ENCODE peak calls at places on chromosomes 16 and 17, in ten cellular contexts. C is prostate gland; L is Peyer's patch; S is pancreas; J is CD8-positive, alpha-beta T cell; V is heart left ventricle; X is A549; Y is SK-N-SH; R is SK-N-MC; N is Caco-2. O is an unnamed sample.

GRCh38 chr17:35799942-35800341 is 4.5 kb upstream of the MMP28 start:
- DNase-seq in C (peak; percentile 94), L (no peak), S (no peak), J (no peak), V (peak; percentile 80), X (peak; percentile 46), Y (peak; percentile 82), R (no peak), N (no peak), O (peak; percentile 97)

GRCh38 chr17:44084131-44084538 is 13.6 kb downstream of the G6PC3 start:
- DNase-seq in C (no peak), L (no peak), S (no peak), J (no peak), V (no peak), X (peak; percentile 82), Y (peak; percentile 78), R (no peak), N (peak; percentile 49), O (no peak)

GRCh38 chr17:62857526-62857925 is 49.4 kb upstream of the MARCHF10 start:
- DNase-seq in C (no peak), L (no peak), S (no peak), J (no peak), V (no peak), X (no peak), Y (no peak), R (no peak), N (no peak), O (no peak)

GRCh38 chr17:60134396-60135159 is 15.2 kb upstream of the CA4 start:
- DNase-seq in C (no peak), L (peak; percentile 47), S (peak; percentile 13), J (no peak), V (peak; percentile 36), X (no peak), Y (peak; percentile 69), R (no peak), N (no peak), O (no peak)

GRCh38 chr16:1906052-1906845 is 12.0 kb downstream of the HS3ST6 start:
- DNase-seq in C (no peak), L (peak; percentile 48), S (no peak), J (no peak), V (no peak), X (no peak), Y (peak; percentile 49), R (no peak), N (no peak), O (no peak)

GRCh38 chr17:73650147-73650546 is 5.9 kb upstream of the SDK2 start:
- DNase-seq in C (no peak), L (no peak), S (no peak), J (no peak), V (no peak), X (no peak), Y (peak; percentile 63), R (no peak), N (no peak), O (peak; percentile 31)

GRCh38 chr16:83137326-83137770 is 510.6 kb downstream of the CDH13 start:
- DNase-seq in C (peak; percentile 12), L (no peak), S (no peak), J (no peak), V (no peak), X (no peak), Y (no peak), R (no peak), N (peak; percentile 44), O (peak; percentile 32)

GRCh38 chr17:29565643-29566472 is 979 bp downstream of the ABHD15 start:
- DNase-seq in C (peak; percentile 5), L (peak; percentile 74), S (peak; percentile 79), J (no peak), V (peak; percentile 12), X (peak; percentile 70), Y (peak; percentile 64), R (no peak), N (peak; percentile 72), O (no peak)

GRCh38 chr16:72201387-72201786 is 29.4 kb upstream of the PMFBP1 start:
- DNase-seq in C (peak; percentile 24), L (no peak), S (no peak), J (no peak), V (no peak), X (no peak), Y (no peak), R (no peak), N (no peak), O (no peak)

GRCh38 chr17:34393401-34393800 is 30.4 kb upstream of the CCL1 start:
- DNase-seq in C (no peak), L (no peak), S (no peak), J (no peak), V (no peak), X (no peak), Y (peak; percentile 13), R (no peak), N (no peak), O (no peak)

GRCh38 chr17:39365252-39365651 is 36.2 kb downstream of the FBXL20 start:
- DNase-seq in C (no peak), L (no peak), S (no peak), J (no peak), V (no peak), X (no peak), Y (no peak), R (no peak), N (no peak), O (peak; percentile 23)

GRCh38 chr17:73420897-73421296 is 109.1 kb upstream of the CDC42EP4 start:
- DNase-seq in C (no peak), L (no peak), S (no peak), J (no peak), V (no peak), X (peak; percentile 86), Y (peak; percentile 68), R (no peak), N (peak; percentile 35), O (peak; percentile 35)

GRCh38 chr17:62998665-62999393 is 32.8 kb downstream of the TANC2 start:
- DNase-seq in C (no peak), L (no peak), S (no peak), J (no peak), V (no peak), X (no peak), Y (no peak), R (no peak), N (no peak), O (no peak)

GRCh38 chr16:10385725-10386516 is at the start of gene ATF7IP2:
- DNase-seq in C (peak; percentile 53), L (peak; percentile 76), S (peak; percentile 88), J (peak; percentile 73), V (peak; percentile 94), X (peak; percentile 96), Y (peak; percentile 87), R (peak; percentile 52), N (peak; percentile 88), O (peak; percentile 99)
- H3K9me3 ChIP-seq in C (no peaks in the 10 kb centered on the region), L (no peaks in the 10 kb centered on the region), S (no peaks in the 10 kb centered on the region), J (no peaks in the 10 kb centered on the region), V (no peaks in the 10 kb centered on the region), X (peaks cover 7% of the 10 kb centered on the region), Y (no peaks in the 10 kb centered on the region), R (peaks cover 3% of the 10 kb centered on the region), N (no peaks in the 10 kb centered on the region), O (peaks cover 7% of the 10 kb centered on the region)

GRCh38 chr17:57868775-57869598 is 19.1 kb upstream of the MRPS23 start:
- DNase-seq in C (no peak), L (no peak), S (no peak), J (no peak), V (no peak), X (no peak), Y (no peak), R (no peak), N (no peak), O (no peak)
- H3K4me3 ChIP-seq in C (no peak overlapping the region), L (no peak overlapping the region), S (no peak overlapping the region), J (no peak overlapping the region), V (no peak overlapping the region), X (no peak overlapping the region), Y (no peak overlapping the region), R (no peak overlapping the region), N (no peak overlapping the region), O (no peak overlapping the region)

GRCh38 chr16:35399133-35399532 is 1939.7 kb downstream of the TP53TG3F start:
- DNase-seq in C (peak; percentile 53), L (no peak), S (no peak), J (no peak), V (no peak), X (no peak), Y (no peak), R (no peak), N (no peak), O (no peak)

GRCh38 chr16:35398208-35398607 is 1938.8 kb downstream of the TP53TG3F start:
- DNase-seq in C (peak; percentile 20), L (no peak), S (no peak), J (no peak), V (no peak), X (no peak), Y (no peak), R (no peak), N (no peak), O (no peak)
- H3K9me3 ChIP-seq in C (no peaks in the 10 kb centered on the region), L (no peaks in the 10 kb centered on the region), S (no peaks in the 10 kb centered on the region), J (peaks cover 3% of the 10 kb centered on the region), V (no peaks in the 10 kb centered on the region), X (no peaks in the 10 kb centered on the region), Y (no peaks in the 10 kb centered on the region), R (no peaks in the 10 kb centered on the region), N (no peaks in the 10 kb centered on the region), O (no peaks in the 10 kb centered on the region)

GRCh38 chr17:48530208-48530886 is 464 bp downstream of the HOXB1 start:
- DNase-seq in C (no peak), L (no peak), S (no peak), J (no peak), V (no peak), X (no peak), Y (no peak), R (no peak), N (no peak), O (no peak)

GRCh38 chr17:48529191-48529979 is 1.4 kb downstream of the HOXB1 start:
- DNase-seq in C (no peak), L (no peak), S (no peak), J (no peak), V (no peak), X (no peak), Y (no peak), R (no peak), N (no peak), O (no peak)

GRCh38 chr17:48527742-48528028 is 3.1 kb downstream of the HOXB1 start:
- DNase-seq in C (no peak), L (no peak), S (no peak), J (no peak), V (no peak), X (no peak), Y (no peak), R (no peak), N (no peak), O (no peak)

GRCh38 chr17:48526986-48527741 is 3.6 kb downstream of the HOXB1 start:
- DNase-seq in C (no peak), L (no peak), S (no peak), J (no peak), V (no peak), X (no peak), Y (peak; percentile 32), R (no peak), N (no peak), O (no peak)

GRCh38 chr17:48528153-48528912 is 2.5 kb downstream of the HOXB1 start:
- DNase-seq in C (no peak), L (no peak), S (no peak), J (no peak), V (no peak), X (no peak), Y (no peak), R (no peak), N (no peak), O (no peak)
- H3K4me3 ChIP-seq in C (no peak overlapping the region), L (no peak overlapping the region), S (no peak overlapping the region), J (no peak overlapping the region), V (no peak overlapping the region), X (no peak overlapping the region), Y (no peak overlapping the region), R (no peak overlapping the region), N (no peak overlapping the region), O (no peak overlapping the region)